ENCODE peak calls at places on chromosomes 11 and 22, in nine cellular contexts. F is cardiac muscle cell, Y is suprapubic skin, G is Karpas-422, C is AG04450, K is H1, O is ovary, L is endodermal cell, B is caudate nucleus. Z is an unnamed sample.

GRCh38 chr11:1219446-1219835 is 3.4 kb upstream of the MUC5B start:
- DNase-seq in F (no peak), Y (peak), G (no peak), C (no peak), K (no peak), O (no peak), L (peak), B (no peak), Z (no peak)

GRCh38 chr11:17634776-17635550 is 84.4 kb upstream of the MYOD1 start:
- DNase-seq in F (no peak), Y (peak), G (peak), C (no peak), K (no peak), O (no peak), L (peak), B (no peak), Z (no peak)

GRCh38 chr11:22479986-22480740 is 142.0 kb downstream of the SLC17A6 start:
- DNase-seq in F (no peak), Y (no peak), G (no peak), C (no peak), K (no peak), O (no peak), L (no peak), B (no peak), Z (no peak)

GRCh38 chr22:42064629-42065028 is 6.0 kb downstream of the NAGA start:
- DNase-seq in F (no peak), Y (no peak), G (no peak), C (no peak), K (peak), O (no peak), L (no peak), B (no peak), Z (no peak)

GRCh38 chr11:15770798-15771414 is 585.4 kb downstream of the SOX6 start:
- DNase-seq in F (peak), Y (no peak), G (peak), C (peak), K (peak), O (peak), L (peak), B (no peak), Z (no peak)

GRCh38 chr22:47835726-47836125 is 1073.3 kb downstream of the TBC1D22A start:
- DNase-seq in F (no peak), Y (no peak), G (no peak), C (no peak), K (no peak), O (no peak), L (no peak), B (no peak), Z (no peak)

GRCh38 chr11:44036811-44037657 is 10.7 kb upstream of the ACCSL start:
- DNase-seq in F (peak), Y (peak), G (peak), C (peak), K (peak), O (peak), L (peak), B (peak), Z (peak)

GRCh38 chr11:103024086-103024485 is 67.9 kb downstream of the DCUN1D5 start:
- DNase-seq in F (no peak), Y (no peak), G (no peak), C (no peak), K (no peak), O (no peak), L (no peak), B (no peak), Z (no peak)

GRCh38 chr22:46081831-46082210 is 68.5 kb upstream of the PPARA start:
- DNase-seq in F (no peak), Y (no peak), G (no peak), C (no peak), K (no peak), O (peak), L (no peak), B (no peak), Z (no peak)
- H3K27ac ChIP-seq in F (no peak), Y (peak), G (no peak), C (peak), K (no peak), O (peak), L (no peak), B (peak), Z (peak)

DNA sequence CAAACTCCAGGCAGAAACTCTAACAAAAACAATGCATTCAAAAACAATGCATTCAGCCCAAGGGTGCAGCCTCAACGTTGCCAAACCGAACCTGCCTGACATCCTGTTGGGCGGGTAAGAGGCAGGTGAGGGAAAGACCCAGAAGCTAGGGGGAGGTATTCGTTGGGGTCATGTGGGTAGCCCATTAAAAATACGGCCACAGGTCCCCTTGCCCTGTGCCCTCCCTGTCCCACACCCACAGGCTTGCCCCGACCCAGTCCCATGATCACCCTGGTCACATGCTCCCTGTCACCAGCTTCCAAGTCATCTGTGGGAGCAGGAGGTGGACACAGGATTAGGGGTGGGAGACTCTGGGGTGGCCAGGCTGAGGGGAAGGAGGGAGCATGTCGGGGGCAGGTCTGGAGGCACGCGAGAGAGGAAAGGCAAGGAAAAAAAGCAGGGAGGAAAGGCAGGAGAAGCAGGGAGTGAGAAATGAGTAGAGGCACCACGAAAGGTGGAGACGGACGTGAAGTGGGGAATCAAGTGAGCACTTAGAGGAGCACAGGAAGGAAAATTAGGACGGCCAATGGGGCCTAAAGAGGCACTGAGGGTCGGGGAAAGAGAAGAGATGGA is 683 bp downstream of the PLA2G6 start:
- DNase-seq in F (no peak), Y (no peak), G (peak), C (no peak), K (no peak), O (no peak), L (peak), B (peak), Z (peak)
- H3K27ac ChIP-seq in F (peak), Y (peak), G (peak), C (peak), K (peak), O (peak), L (peak), B (peak), Z (peak)

DNA sequence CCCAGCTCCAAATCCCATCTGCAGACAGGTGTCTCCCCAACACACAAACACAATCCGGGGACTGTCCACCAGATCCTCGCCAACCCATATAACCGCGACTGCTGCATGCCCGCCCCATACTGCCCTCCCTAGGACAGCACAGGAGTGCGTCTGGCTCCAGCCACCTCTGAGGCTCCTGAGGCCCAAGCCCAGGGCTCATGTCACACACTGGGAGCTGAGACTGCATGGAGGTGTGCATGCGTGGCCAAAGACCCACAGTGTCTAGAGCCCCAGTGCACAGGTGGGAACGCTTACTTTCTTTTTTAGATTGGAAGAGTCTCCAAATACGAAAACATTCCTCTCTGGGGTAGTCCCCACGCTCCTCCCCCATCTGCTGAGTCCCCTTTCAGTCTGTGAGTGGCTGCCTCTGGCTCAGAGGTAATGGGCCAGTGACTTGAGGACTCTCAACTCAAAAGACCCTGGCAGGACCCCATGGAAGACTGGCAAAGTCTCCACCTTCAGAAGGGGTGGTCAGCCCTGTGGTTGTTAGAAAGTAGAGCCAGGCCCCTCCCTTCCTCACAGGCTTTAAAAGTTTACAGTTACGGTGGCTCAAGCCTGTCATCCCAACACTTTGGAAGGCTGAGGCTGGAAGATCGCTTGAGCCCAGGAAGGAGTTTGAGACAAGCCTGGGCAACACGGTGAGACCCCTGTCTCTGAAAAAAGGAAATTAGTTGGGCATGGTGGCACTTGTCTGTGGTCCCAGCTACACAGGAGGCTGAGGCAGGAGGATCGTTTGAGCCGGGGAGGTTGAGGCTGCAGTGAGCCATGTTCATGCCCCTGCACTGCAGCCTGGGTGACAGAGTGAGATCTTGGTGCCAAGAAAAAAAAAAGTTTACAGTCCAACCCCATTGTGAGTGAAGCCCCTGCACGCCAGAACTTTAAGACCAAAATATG is 2.3 kb downstream of the CBX7 start:
- DNase-seq in F (no peak), Y (peak), G (no peak), C (no peak), K (no peak), O (peak), L (peak), B (no peak), Z (no peak)
- H3K27ac ChIP-seq in F (no peak), Y (peak), G (no peak), C (no peak), K (no peak), O (peak), L (no peak), B (peak), Z (peak)

GRCh38 chr11:34641456-34641855 is 20.6 kb downstream of the EHF start:
- DNase-seq in F (no peak), Y (no peak), G (no peak), C (no peak), K (no peak), O (no peak), L (no peak), B (no peak), Z (no peak)
- H3K27ac ChIP-seq in F (no peak), Y (peak), G (no peak), C (no peak), K (no peak), O (no peak), L (no peak), B (no peak), Z (no peak)

DNA sequence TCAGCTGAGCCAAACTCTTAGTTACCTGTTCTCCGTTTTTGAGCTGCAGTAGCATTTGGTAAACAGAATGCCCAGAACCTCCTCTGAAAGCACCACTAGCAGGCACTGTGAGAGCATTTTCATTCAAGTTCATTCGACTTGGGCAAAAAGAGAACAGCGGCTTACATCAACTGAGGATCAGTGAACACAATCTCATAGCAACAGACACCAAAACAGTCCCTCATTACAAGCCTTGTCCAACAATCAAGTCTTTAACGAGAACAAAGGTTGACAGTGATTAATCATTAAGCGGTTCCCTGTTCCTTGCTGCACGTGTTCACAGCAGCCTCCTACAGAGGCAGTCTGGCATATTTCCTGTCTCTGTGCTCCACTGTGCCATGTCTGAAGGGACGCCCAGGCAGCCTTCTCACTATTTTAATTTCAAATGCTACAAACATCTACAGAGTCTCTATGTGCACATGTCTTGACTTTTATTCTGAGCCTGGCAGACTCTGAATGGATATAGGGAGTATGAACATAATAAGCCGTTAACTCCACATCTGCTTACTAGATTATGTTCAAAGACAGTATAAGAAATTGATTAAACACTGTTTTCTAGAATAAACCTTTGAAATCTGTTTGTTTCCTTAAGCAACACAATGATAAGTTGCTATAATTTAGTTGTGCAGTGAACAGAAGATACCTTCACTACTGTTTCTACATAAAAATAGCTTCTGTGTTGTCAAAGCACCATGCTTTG is 88.3 kb upstream of the MTMR2 start:
- DNase-seq in F (peak), Y (no peak), G (peak), C (no peak), K (no peak), O (no peak), L (peak), B (peak), Z (peak)
- H3K27ac ChIP-seq in F (no peak), Y (peak), G (no peak), C (no peak), K (no peak), O (no peak), L (peak), B (peak), Z (peak)

Z was measured in substantia nigra.